ENCODE peak calls at places on chromosomes 11 and 22, in eight cellular contexts. F, G, B, Y, M, V, A and S are unnamed samples.

GRCh38 chr11:3849297-3849874 is 6.1 kb upstream of the STIM1 start:
- DNase-seq in F (peak; percentile 70), G (no peak), B (peak; percentile 58), Y (peak; percentile 45), M (peak; percentile 70), V (no peak), A (no peak), S (no peak)

GRCh38 chr11:65489061-65489705 is 9.7 kb upstream of the MALAT1 start:
- DNase-seq in F (no peak), G (no peak), B (peak; percentile 42), Y (no peak), M (peak; percentile 99), V (peak; percentile 88), A (peak; percentile 79), S (no peak)

GRCh38 chr22:19806213-19807160 is 45.9 kb downstream of the TBX1 start:
- DNase-seq in F (no peak), G (peak; percentile 82), B (peak; percentile 19), Y (no peak), M (peak; percentile 17), V (no peak), A (peak; percentile 84), S (peak; percentile 8)

GRCh38 chr11:123030517-123030916 is 31.4 kb downstream of the HSPA8 start:
- DNase-seq in F (no peak), G (no peak), B (no peak), Y (no peak), M (no peak), V (no peak), A (no peak), S (no peak)

GRCh38 chr22:43945632-43946390 is 9.4 kb upstream of the SAMM50 start:
- DNase-seq in F (peak; percentile 47), G (peak; percentile 74), B (peak; percentile 58), Y (peak; percentile 18), M (peak; percentile 38), V (no peak), A (no peak), S (peak; percentile 26)

GRCh38 chr22:26610072-26610958 is 7.5 kb downstream of the CRYBB1 start:
- DNase-seq in F (peak; percentile 22), G (no peak), B (peak; percentile 88), Y (no peak), M (peak; percentile 82), V (no peak), A (no peak), S (no peak)

GRCh38 chr22:39545310-39546063 is 12.9 kb upstream of the RPS19BP1 start:
- DNase-seq in F (peak; percentile 66), G (no peak), B (peak; percentile 29), Y (peak; percentile 38), M (peak; percentile 20), V (peak; percentile 63), A (no peak), S (peak; percentile 55)

GRCh38 chr11:10934293-10934850 is 76.5 kb upstream of the ZBED5 start:
- DNase-seq in F (peak; percentile 7), G (no peak), B (no peak), Y (no peak), M (no peak), V (no peak), A (no peak), S (no peak)

GRCh38 chr11:42631223-42631843 is 680.5 kb upstream of the API5 start:
- DNase-seq in F (no peak), G (no peak), B (no peak), Y (no peak), M (peak; percentile 27), V (peak; percentile 20), A (no peak), S (no peak)

GRCh38 chr11:31827458-31828206 is 16.5 kb upstream of the PAX6 start:
- DNase-seq in F (no peak), G (no peak), B (no peak), Y (no peak), M (peak; percentile 49), V (no peak), A (no peak), S (no peak)

GRCh38 chr11:1238767-1239595 is 16.1 kb downstream of the MUC5B start:
- DNase-seq in F (no peak), G (no peak), B (no peak), Y (no peak), M (no peak), V (peak; percentile 40), A (no peak), S (no peak)

GRCh38 chr11:61954106-61955030 is 4.2 kb downstream of the BEST1 start:
- DNase-seq in F (no peak), G (no peak), B (peak; percentile 45), Y (no peak), M (no peak), V (no peak), A (no peak), S (no peak)

GRCh38 chr11:27237641-27238040 is 125.4 kb downstream of the CCDC34 start:
- DNase-seq in F (no peak), G (no peak), B (no peak), Y (no peak), M (no peak), V (no peak), A (no peak), S (no peak)

GRCh38 chr22:22974795-22975580 is 87.4 kb downstream of the IGLL5 start:
- DNase-seq in F (no peak), G (no peak), B (no peak), Y (no peak), M (no peak), V (no peak), A (no peak), S (no peak)

GRCh38 chr11:120001161-120002135 is 136.5 kb downstream of the TRIM29 start:
- DNase-seq in F (no peak), G (no peak), B (no peak), Y (no peak), M (no peak), V (no peak), A (no peak), S (no peak)

GRCh38 chr11:65736810-65737209 is 16.2 kb upstream of the RNASEH2C start:
- DNase-seq in F (no peak), G (no peak), B (no peak), Y (no peak), M (no peak), V (no peak), A (no peak), S (no peak)

GRCh38 chr11:117882539-117882938 is 6.1 kb upstream of the FXYD6 start:
- DNase-seq in F (no peak), G (no peak), B (no peak), Y (no peak), M (no peak), V (no peak), A (no peak), S (no peak)

GRCh38 chr11:66868726-66869291 is 11.9 kb downstream of the LRFN4 start:
- DNase-seq in F (peak; percentile 68), G (peak; percentile 85), B (no peak), Y (peak; percentile 42), M (no peak), V (peak; percentile 88), A (no peak), S (peak; percentile 60)

DNA sequence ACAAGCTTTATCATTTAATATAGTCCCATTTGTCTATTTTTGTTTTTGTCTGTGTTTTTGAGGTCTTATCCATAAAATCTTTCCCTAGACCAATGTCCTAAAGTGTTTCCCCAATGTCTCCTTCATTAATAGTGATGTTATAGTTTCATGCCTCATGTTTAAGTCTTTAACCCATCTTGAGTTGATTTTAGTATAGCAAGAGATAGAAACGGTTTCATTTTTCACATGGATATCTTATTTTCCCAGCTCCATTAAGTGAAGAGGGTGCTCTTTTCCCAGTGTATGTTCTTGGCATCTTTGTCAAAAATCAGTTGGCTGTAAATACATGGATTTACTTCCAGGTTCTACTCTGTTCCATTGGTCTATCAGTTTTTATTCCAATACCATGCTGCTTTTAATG is 58.2 kb downstream of the KCNQ1OT1 start:
- DNase-seq in F (no peak), G (no peak), B (no peak), Y (no peak), M (no peak), V (no peak), A (no peak), S (no peak)
- H3K9me3 ChIP-seq in F (peaks cover 49% of the 10 kb centered on the region), G (peaks cover 68% of the 10 kb centered on the region), B (peaks cover 3% of the 10 kb centered on the region), Y (peaks cover 20% of the 10 kb centered on the region), M (peaks cover 43% of the 10 kb centered on the region), V (peaks cover 77% of the 10 kb centered on the region), A (peaks cover 21% of the 10 kb centered on the region), S (peaks cover 13% of the 10 kb centered on the region)

DNA sequence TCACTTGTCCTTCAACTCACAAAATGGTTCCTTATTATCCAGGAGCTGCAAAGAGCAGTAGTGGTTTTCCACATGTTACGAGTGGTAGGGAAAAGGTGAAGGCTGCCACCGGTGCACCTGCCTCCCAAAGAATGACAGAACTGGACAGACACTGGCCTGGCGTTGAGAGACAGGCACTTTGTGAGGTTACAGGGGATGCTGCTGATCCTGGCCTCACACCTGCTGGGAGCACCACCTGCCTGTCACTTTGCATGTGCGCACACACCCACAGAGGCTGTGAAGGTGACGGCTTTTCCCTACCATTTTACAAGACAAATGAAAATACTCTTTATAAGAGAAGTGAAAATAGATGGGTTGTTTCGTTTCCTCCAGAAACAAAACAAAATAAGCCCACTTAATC is 175.3 kb upstream of the B3GAT1 start:
- DNase-seq in F (no peak), G (no peak), B (no peak), Y (no peak), M (no peak), V (no peak), A (peak; percentile 35), S (no peak)
- H3K9me3 ChIP-seq in F (no peaks in the 10 kb centered on the region), G (no peaks in the 10 kb centered on the region), B (no peaks in the 10 kb centered on the region), Y (no peaks in the 10 kb centered on the region), M (no peaks in the 10 kb centered on the region), V (no peaks in the 10 kb centered on the region), A (no peaks in the 10 kb centered on the region), S (no peaks in the 10 kb centered on the region)

DNA sequence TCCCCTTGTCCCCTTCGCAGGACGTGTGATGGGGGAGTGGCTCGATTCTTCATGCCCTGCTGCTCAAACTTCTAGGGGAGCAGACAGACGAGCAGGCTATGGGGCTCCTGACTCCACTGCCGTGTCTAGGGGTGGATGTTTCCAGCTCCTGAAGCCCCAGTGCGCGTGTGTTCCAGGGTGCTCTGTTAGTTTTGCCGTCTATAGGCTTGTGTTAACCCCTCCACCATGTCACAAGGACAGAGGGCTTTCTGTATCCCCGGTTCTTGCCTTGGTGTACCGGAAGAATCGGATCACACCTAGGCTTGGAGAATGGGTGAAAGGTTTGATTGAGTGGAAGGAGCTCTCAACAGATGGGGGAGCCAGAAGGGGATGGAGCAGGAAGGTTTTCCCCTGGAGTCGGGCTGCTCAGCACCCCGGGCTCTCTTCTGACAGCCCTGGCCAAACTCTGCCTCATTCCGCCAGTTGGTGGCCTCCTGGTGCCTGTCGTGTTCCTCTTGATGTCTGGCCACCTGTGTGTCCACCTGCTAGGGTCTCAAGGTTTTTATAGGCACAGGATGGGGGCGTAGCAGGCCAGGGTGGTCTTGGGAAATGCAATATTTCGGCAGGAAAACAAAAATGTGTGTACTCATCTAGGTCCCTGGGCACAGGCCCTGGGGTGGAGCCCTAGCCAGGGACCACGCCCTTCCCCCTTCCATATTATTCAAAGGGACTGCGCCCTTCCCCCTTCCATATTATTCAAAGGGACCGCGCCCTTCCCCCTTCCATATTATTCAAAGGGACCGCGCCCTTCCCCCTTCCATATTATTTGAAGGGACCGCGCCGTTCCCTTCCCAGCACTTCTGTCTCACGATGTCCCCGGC is 810.5 kb downstream of the BRD1 start:
- DNase-seq in F (no peak), G (peak; percentile 49), B (no peak), Y (no peak), M (no peak), V (no peak), A (peak; percentile 45), S (no peak)
- H3K9me3 ChIP-seq in F (no peaks in the 10 kb centered on the region), G (no peaks in the 10 kb centered on the region), B (no peaks in the 10 kb centered on the region), Y (no peaks in the 10 kb centered on the region), M (peaks cover 3% of the 10 kb centered on the region), V (no peaks in the 10 kb centered on the region), A (no peaks in the 10 kb centered on the region), S (no peaks in the 10 kb centered on the region)

DNA sequence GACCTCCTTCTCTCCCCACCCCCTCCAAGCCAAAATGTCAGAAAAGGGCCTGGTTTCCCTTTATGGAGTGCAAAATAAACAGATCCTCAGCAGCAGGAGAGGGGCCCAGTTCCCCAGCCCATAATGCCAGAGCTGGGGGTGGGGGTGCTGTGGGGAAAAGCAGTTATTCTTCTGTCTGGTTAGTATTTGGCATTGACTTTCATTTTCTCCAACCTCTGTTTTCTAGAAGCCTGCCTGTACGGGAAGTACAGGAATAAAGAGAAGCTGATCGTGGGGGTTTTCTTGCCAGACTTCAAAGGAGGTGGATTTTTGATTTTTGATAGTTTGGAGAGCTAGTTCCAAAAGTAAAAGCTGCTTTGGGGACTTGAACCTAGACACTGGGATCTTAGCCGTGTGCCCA is 22.4 kb downstream of the FLI1 start:
- DNase-seq in F (no peak), G (no peak), B (peak; percentile 18), Y (peak; percentile 48), M (no peak), V (no peak), A (no peak), S (no peak)
- H3K9me3 ChIP-seq in F (no peaks in the 10 kb centered on the region), G (no peaks in the 10 kb centered on the region), B (no peaks in the 10 kb centered on the region), Y (no peaks in the 10 kb centered on the region), M (no peaks in the 10 kb centered on the region), V (no peaks in the 10 kb centered on the region), A (no peaks in the 10 kb centered on the region), S (no peaks in the 10 kb centered on the region)